ENCODE peak calls at places on chromosomes 1 and 21, in eight cellular contexts. One of them, this sample, is unnamed. For H3K27me3, the result is how much of the 10 kb centered on the place peaks cover.

GRCh38 chr1:106603616-106604015 is 452.9 kb upstream of the PRMT6 start:
- DNase-seq in testis: no peak
- DNase-seq in right lobe of liver: no peak
- DNase-seq in left ventricle myocardium inferior: no peak
- DNase-seq in lower lobe of right lung: no peak
- DNase-seq in suprapubic skin: no peak
- DNase-seq in transverse colon: no peak
- DNase-seq in colonic mucosa: no peak
- DNase-seq in this sample: no peak

GRCh38 chr1:203744008-203744972 is 20.7 kb upstream of the LAX1 start:
- DNase-seq in lower lobe of right lung: no peak
- DNase-seq in left ventricle myocardium inferior: peak
- DNase-seq in testis: peak
- DNase-seq in suprapubic skin: peak
- DNase-seq in colonic mucosa: peak
- DNase-seq in right lobe of liver: no peak
- DNase-seq in transverse colon: peak
- DNase-seq in this sample: peak

GRCh38 chr1:34771573-34771972 is 9.4 kb upstream of the GJB3 start:
- DNase-seq in testis: no peak
- DNase-seq in left ventricle myocardium inferior: no peak
- DNase-seq in suprapubic skin: no peak
- DNase-seq in lower lobe of right lung: no peak
- DNase-seq in colonic mucosa: no peak
- DNase-seq in transverse colon: no peak
- DNase-seq in right lobe of liver: no peak
- DNase-seq in this sample: no peak

GRCh38 chr1:81073580-81073979 is 727.2 kb upstream of the ADGRL2 start:
- DNase-seq in lower lobe of right lung: no peak
- DNase-seq in testis: no peak
- DNase-seq in right lobe of liver: no peak
- DNase-seq in left ventricle myocardium inferior: no peak
- DNase-seq in suprapubic skin: no peak
- DNase-seq in colonic mucosa: no peak
- DNase-seq in transverse colon: no peak
- DNase-seq in this sample: no peak

GRCh38 chr1:206766251-206766856 is 4.2 kb upstream of the IL19 start:
- DNase-seq in left ventricle myocardium inferior: peak
- DNase-seq in testis: peak
- DNase-seq in right lobe of liver: no peak
- DNase-seq in transverse colon: peak
- DNase-seq in suprapubic skin: no peak
- DNase-seq in lower lobe of right lung: peak
- DNase-seq in colonic mucosa: peak
- DNase-seq in this sample: peak

GRCh38 chr1:163877016-163877415 is 555.3 kb downstream of the NUF2 start:
- DNase-seq in suprapubic skin: no peak
- DNase-seq in transverse colon: no peak
- DNase-seq in left ventricle myocardium inferior: no peak
- DNase-seq in colonic mucosa: no peak
- DNase-seq in testis: no peak
- DNase-seq in lower lobe of right lung: no peak
- DNase-seq in right lobe of liver: no peak
- DNase-seq in this sample: no peak

GRCh38 chr1:245207801-245208200 is 53.0 kb downstream of the KIF26B start:
- DNase-seq in right lobe of liver: no peak
- DNase-seq in suprapubic skin: no peak
- DNase-seq in lower lobe of right lung: no peak
- DNase-seq in left ventricle myocardium inferior: no peak
- DNase-seq in testis: no peak
- DNase-seq in colonic mucosa: no peak
- DNase-seq in transverse colon: no peak
- DNase-seq in this sample: no peak

GRCh38 chr1:178075323-178075722 is 18.6 kb upstream of the RASAL2 start:
- DNase-seq in left ventricle myocardium inferior: no peak
- DNase-seq in suprapubic skin: no peak
- DNase-seq in colonic mucosa: no peak
- DNase-seq in right lobe of liver: no peak
- DNase-seq in testis: no peak
- DNase-seq in transverse colon: no peak
- DNase-seq in lower lobe of right lung: no peak
- DNase-seq in this sample: no peak

GRCh38 chr1:70256664-70257063 is 35.5 kb downstream of the SRSF11 start:
- DNase-seq in colonic mucosa: no peak
- DNase-seq in transverse colon: no peak
- DNase-seq in lower lobe of right lung: no peak
- DNase-seq in suprapubic skin: no peak
- DNase-seq in left ventricle myocardium inferior: no peak
- DNase-seq in testis: no peak
- DNase-seq in right lobe of liver: no peak
- DNase-seq in this sample: no peak

GRCh38 chr1:230073371-230074035 is 6.5 kb downstream of the GALNT2 start:
- DNase-seq in right lobe of liver: no peak
- DNase-seq in transverse colon: no peak
- DNase-seq in left ventricle myocardium inferior: no peak
- DNase-seq in testis: no peak
- DNase-seq in lower lobe of right lung: no peak
- DNase-seq in suprapubic skin: no peak
- DNase-seq in colonic mucosa: no peak
- DNase-seq in this sample: peak

GRCh38 chr1:165354739-165355138 is 1.8 kb downstream of the LMX1A start:
- DNase-seq in lower lobe of right lung: no peak
- DNase-seq in colonic mucosa: no peak
- DNase-seq in transverse colon: no peak
- DNase-seq in testis: no peak
- DNase-seq in left ventricle myocardium inferior: no peak
- DNase-seq in suprapubic skin: no peak
- DNase-seq in right lobe of liver: no peak
- DNase-seq in this sample: no peak

GRCh38 chr1:186681806-186682205 is 1.6 kb upstream of the PTGS2 start:
- DNase-seq in testis: no peak
- DNase-seq in suprapubic skin: no peak
- DNase-seq in colonic mucosa: no peak
- DNase-seq in transverse colon: no peak
- DNase-seq in left ventricle myocardium inferior: no peak
- DNase-seq in lower lobe of right lung: no peak
- DNase-seq in right lobe of liver: no peak
- DNase-seq in this sample: no peak

GRCh38 chr1:23601104-23601967 is 42.0 kb upstream of the ID3 start:
- DNase-seq in suprapubic skin: no peak
- DNase-seq in right lobe of liver: no peak
- DNase-seq in lower lobe of right lung: no peak
- DNase-seq in left ventricle myocardium inferior: no peak
- DNase-seq in testis: no peak
- DNase-seq in transverse colon: no peak
- DNase-seq in colonic mucosa: no peak
- DNase-seq in this sample: no peak

GRCh38 chr21:35265170-35265877 is 216.2 kb upstream of the RUNX1 start:
- DNase-seq in left ventricle myocardium inferior: no peak
- DNase-seq in colonic mucosa: no peak
- DNase-seq in suprapubic skin: no peak
- DNase-seq in right lobe of liver: no peak
- DNase-seq in transverse colon: no peak
- DNase-seq in lower lobe of right lung: no peak
- DNase-seq in testis: no peak
- DNase-seq in this sample: no peak

GRCh38 chr1:50349242-50349565 is 74.0 kb downstream of the DMRTA2 start:
- DNase-seq in colonic mucosa: no peak
- DNase-seq in transverse colon: no peak
- DNase-seq in lower lobe of right lung: no peak
- DNase-seq in suprapubic skin: no peak
- DNase-seq in right lobe of liver: no peak
- DNase-seq in left ventricle myocardium inferior: no peak
- DNase-seq in testis: no peak
- DNase-seq in this sample: no peak

GRCh38 chr1:96688737-96689136 is 32.8 kb upstream of the PTBP2 start:
- DNase-seq in right lobe of liver: no peak
- DNase-seq in testis: no peak
- DNase-seq in left ventricle myocardium inferior: no peak
- DNase-seq in lower lobe of right lung: no peak
- DNase-seq in colonic mucosa: no peak
- DNase-seq in transverse colon: no peak
- DNase-seq in suprapubic skin: no peak
- DNase-seq in this sample: no peak

GRCh38 chr1:54360165-54361005 is 45.8 kb downstream of the SSBP3 start:
- DNase-seq in colonic mucosa: no peak
- DNase-seq in suprapubic skin: no peak
- DNase-seq in left ventricle myocardium inferior: no peak
- DNase-seq in lower lobe of right lung: no peak
- DNase-seq in testis: no peak
- DNase-seq in transverse colon: no peak
- DNase-seq in right lobe of liver: no peak
- DNase-seq in this sample: no peak

DNA sequence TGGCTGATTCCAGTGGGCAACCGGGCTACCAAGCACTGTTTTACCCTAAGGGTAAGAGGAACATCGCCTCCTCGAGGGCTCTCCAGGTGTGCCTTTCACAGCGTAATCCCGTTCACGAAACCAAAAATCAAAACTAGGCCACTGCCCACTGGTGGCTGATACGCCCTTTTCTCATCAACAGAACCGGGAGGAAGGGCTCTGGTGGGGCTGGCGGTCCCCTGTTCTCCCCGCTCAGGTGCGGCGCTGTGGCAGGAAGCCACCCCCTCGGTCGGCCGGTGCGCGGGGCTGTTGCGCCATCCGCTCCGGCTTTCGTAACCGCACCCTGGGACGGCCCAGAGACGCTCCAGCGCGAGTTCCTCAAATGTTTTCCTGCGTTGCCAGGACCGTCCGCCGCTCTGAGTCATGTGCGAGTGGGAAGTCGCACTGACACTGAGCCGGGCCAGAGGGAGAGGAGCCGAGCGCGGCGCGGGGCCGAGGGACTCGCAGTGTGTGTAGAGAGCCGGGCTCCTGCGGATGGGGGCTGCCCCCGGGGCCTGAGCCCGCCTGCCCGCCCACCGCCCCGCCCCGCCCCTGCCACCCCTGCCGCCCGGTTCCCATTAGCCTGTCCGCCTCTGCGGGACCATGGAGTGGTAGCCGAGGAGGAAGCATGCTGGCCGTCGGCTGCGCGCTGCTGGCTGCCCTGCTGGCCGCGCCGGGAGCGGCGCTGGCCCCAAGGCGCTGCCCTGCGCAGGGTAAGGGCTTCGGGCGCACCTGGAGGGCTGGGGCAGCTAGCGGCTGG is at the start of gene IL6R:
- DNase-seq in transverse colon: peak
- DNase-seq in left ventricle myocardium inferior: peak
- DNase-seq in suprapubic skin: peak
- DNase-seq in lower lobe of right lung: peak
- DNase-seq in colonic mucosa: peak
- DNase-seq in testis: peak
- DNase-seq in right lobe of liver: peak
- DNase-seq in this sample: peak
- H3K27me3 ChIP-seq in transverse colon: under half
- H3K27me3 ChIP-seq in left ventricle myocardium inferior: under half
- H3K27me3 ChIP-seq in suprapubic skin: under half
- H3K27me3 ChIP-seq in lower lobe of right lung: under half
- H3K27me3 ChIP-seq in colonic mucosa: under half
- H3K27me3 ChIP-seq in testis: under half
- H3K27me3 ChIP-seq in right lobe of liver: under half
- H3K27me3 ChIP-seq in this sample: under half

DNA sequence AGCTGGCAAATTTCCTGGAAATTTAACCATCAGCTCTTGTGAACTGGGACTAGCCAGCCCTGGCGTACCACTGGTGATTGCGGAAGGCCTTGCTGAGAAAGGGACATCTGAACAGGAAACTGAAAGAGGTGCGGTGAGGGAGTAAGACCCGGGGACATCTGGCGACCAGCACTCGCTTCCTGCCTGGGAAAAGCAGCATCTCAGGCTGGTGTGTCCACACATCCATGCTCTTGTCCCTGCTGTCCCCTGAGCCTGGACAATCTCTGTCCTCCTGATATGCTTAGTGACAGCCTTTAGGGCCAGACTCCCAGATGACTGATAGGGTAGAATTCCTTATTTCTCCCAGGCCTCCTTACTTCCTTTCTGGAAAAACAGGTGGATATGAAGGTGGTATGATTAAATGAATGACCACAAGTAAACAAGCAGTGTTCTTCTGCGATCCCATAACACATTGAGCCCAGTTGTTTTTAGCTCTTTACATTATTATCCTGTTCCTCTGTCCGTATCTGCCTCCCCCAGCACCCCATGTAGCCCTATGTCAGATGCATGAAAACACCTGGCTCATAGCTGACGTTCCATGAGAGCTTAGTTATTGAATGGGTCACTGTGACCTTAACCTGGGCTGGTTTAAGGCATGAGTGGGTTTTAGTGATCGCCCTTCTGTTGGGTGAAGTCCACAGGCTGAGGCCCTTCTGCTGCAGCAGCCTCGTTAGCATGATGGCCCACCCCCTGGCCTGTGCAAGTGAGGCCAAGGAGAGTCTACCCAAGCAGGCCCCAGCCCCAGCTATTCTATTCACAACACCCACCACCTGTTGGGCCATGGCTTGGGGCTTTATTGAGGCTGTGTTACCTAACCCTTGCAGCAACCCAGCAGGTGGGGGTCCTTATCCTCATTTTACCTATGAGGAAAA is 76.1 kb upstream of the GADD45A start:
- DNase-seq in transverse colon: no peak
- DNase-seq in left ventricle myocardium inferior: no peak
- DNase-seq in lower lobe of right lung: no peak
- DNase-seq in colonic mucosa: no peak
- DNase-seq in testis: no peak
- DNase-seq in suprapubic skin: no peak
- DNase-seq in right lobe of liver: no peak
- DNase-seq in this sample: no peak
- H3K27ac ChIP-seq in transverse colon: no peak
- H3K27ac ChIP-seq in left ventricle myocardium inferior: no peak
- H3K27ac ChIP-seq in lower lobe of right lung: no peak
- H3K27ac ChIP-seq in colonic mucosa: no peak
- H3K27ac ChIP-seq in testis: no peak
- H3K27ac ChIP-seq in suprapubic skin: no peak
- H3K27ac ChIP-seq in right lobe of liver: no peak
- H3K27ac ChIP-seq in this sample: no peak

DNA sequence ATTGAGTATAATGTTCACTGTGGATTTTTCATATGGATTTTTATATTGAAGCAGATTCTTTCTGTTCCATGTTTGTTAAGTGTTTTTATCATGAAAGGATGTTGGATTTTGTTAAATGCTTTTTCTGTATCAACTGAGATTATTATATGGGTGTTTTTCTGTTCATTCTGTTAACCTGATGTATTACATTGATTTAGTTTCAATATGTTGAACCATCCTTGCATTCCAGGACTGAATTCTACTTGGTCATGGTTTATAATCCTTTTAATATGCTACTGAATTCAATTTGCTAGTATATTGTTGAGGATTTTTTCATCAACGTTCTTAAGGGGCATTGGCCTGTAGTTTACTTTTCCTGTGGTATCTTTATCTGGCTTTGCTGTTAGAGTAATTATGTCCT is 55.8 kb downstream of the CCDC30 start:
- DNase-seq in colonic mucosa: no peak
- DNase-seq in lower lobe of right lung: no peak
- DNase-seq in left ventricle myocardium inferior: no peak
- DNase-seq in suprapubic skin: no peak
- DNase-seq in right lobe of liver: no peak
- DNase-seq in testis: no peak
- DNase-seq in transverse colon: no peak
- DNase-seq in this sample: no peak
- H3K27me3 ChIP-seq in colonic mucosa: under half
- H3K27me3 ChIP-seq in lower lobe of right lung: under half
- H3K27me3 ChIP-seq in left ventricle myocardium inferior: under half
- H3K27me3 ChIP-seq in suprapubic skin: under half
- H3K27me3 ChIP-seq in right lobe of liver: under half
- H3K27me3 ChIP-seq in testis: under half
- H3K27me3 ChIP-seq in transverse colon: under half
- H3K27me3 ChIP-seq in this sample: under half

GRCh38 chr1:233844275-233844674 is 60.2 kb upstream of the SLC35F3 start:
- DNase-seq in lower lobe of right lung: no peak
- DNase-seq in transverse colon: no peak
- DNase-seq in right lobe of liver: no peak
- DNase-seq in left ventricle myocardium inferior: no peak
- DNase-seq in suprapubic skin: no peak
- DNase-seq in colonic mucosa: no peak
- DNase-seq in testis: no peak
- DNase-seq in this sample: no peak
- H3K27ac ChIP-seq in lower lobe of right lung: no peak
- H3K27ac ChIP-seq in transverse colon: no peak
- H3K27ac ChIP-seq in right lobe of liver: no peak
- H3K27ac ChIP-seq in left ventricle myocardium inferior: no peak
- H3K27ac ChIP-seq in suprapubic skin: no peak
- H3K27ac ChIP-seq in colonic mucosa: no peak
- H3K27ac ChIP-seq in testis: no peak
- H3K27ac ChIP-seq in this sample: no peak

This sample was measured in right cardiac atrium.